ENCODE peak calls at places on chromosome 12, in five cellular contexts. One of them, this sample, is unnamed.

GRCh38 chr12:105083041-105083440 is 1.2 kb downstream of the ALDH1L2 start:
- DNase-seq in K562: no peak
- DNase-seq in choroid plexus epithelial cell: no peak
- DNase-seq in SK-N-SH: no peak
- DNase-seq in CD4-positive, CD25-positive, alpha-beta regulatory T cell: no peak
- DNase-seq in this sample: no peak

GRCh38 chr12:12819752-12820311 is 6.7 kb downstream of the DDX47 start:
- DNase-seq in K562: no peak
- DNase-seq in choroid plexus epithelial cell: peak; percentile 95
- DNase-seq in SK-N-SH: no peak
- DNase-seq in CD4-positive, CD25-positive, alpha-beta regulatory T cell: no peak
- DNase-seq in this sample: peak; percentile 65

GRCh38 chr12:42568952-42569916 is 20.3 kb downstream of the PRICKLE1 start:
- DNase-seq in K562: no peak
- DNase-seq in choroid plexus epithelial cell: peak; percentile 83
- DNase-seq in SK-N-SH: no peak
- DNase-seq in CD4-positive, CD25-positive, alpha-beta regulatory T cell: no peak
- DNase-seq in this sample: peak; percentile 58

GRCh38 chr12:131065801-131066200 is 112.1 kb downstream of the ADGRD1 start:
- DNase-seq in K562: no peak
- DNase-seq in choroid plexus epithelial cell: no peak
- DNase-seq in SK-N-SH: no peak
- DNase-seq in CD4-positive, CD25-positive, alpha-beta regulatory T cell: no peak
- DNase-seq in this sample: no peak

GRCh38 chr12:84043355-84043754 is 869.2 kb downstream of the SLC6A15 start:
- DNase-seq in K562: no peak
- DNase-seq in choroid plexus epithelial cell: no peak
- DNase-seq in SK-N-SH: no peak
- DNase-seq in CD4-positive, CD25-positive, alpha-beta regulatory T cell: no peak
- DNase-seq in this sample: no peak

GRCh38 chr12:988616-989015 is 2.4 kb upstream of the ERC1 start:
- DNase-seq in K562: no peak
- DNase-seq in choroid plexus epithelial cell: peak; percentile 34
- DNase-seq in SK-N-SH: no peak
- DNase-seq in CD4-positive, CD25-positive, alpha-beta regulatory T cell: no peak
- DNase-seq in this sample: no peak

GRCh38 chr12:43501705-43502104 is 50.3 kb downstream of the ADAMTS20 start:
- DNase-seq in K562: no peak
- DNase-seq in choroid plexus epithelial cell: peak; percentile 62
- DNase-seq in SK-N-SH: peak; percentile 56
- DNase-seq in CD4-positive, CD25-positive, alpha-beta regulatory T cell: no peak
- DNase-seq in this sample: no peak

GRCh38 chr12:68871899-68872298 is 61.1 kb downstream of the CPM start:
- DNase-seq in K562: no peak
- DNase-seq in choroid plexus epithelial cell: peak; percentile 77
- DNase-seq in SK-N-SH: no peak
- DNase-seq in CD4-positive, CD25-positive, alpha-beta regulatory T cell: no peak
- DNase-seq in this sample: no peak

GRCh38 chr12:53743277-53744129 is 8.3 kb downstream of the CISTR start:
- DNase-seq in K562: peak; percentile 87
- DNase-seq in choroid plexus epithelial cell: peak; percentile 70
- DNase-seq in SK-N-SH: peak; percentile 89
- DNase-seq in CD4-positive, CD25-positive, alpha-beta regulatory T cell: peak; percentile 69
- DNase-seq in this sample: peak; percentile 83

GRCh38 chr12:114439306-114439705 is 33.4 kb upstream of the TBX5 start:
- DNase-seq in K562: no peak
- DNase-seq in choroid plexus epithelial cell: no peak
- DNase-seq in SK-N-SH: no peak
- DNase-seq in CD4-positive, CD25-positive, alpha-beta regulatory T cell: no peak
- DNase-seq in this sample: no peak

GRCh38 chr12:114438635-114439256 is 32.8 kb upstream of the TBX5 start:
- DNase-seq in K562: no peak
- DNase-seq in choroid plexus epithelial cell: no peak
- DNase-seq in SK-N-SH: no peak
- DNase-seq in CD4-positive, CD25-positive, alpha-beta regulatory T cell: no peak
- DNase-seq in this sample: no peak

GRCh38 chr12:114443607-114444421 is 37.9 kb upstream of the TBX5 start:
- DNase-seq in K562: no peak
- DNase-seq in choroid plexus epithelial cell: no peak
- DNase-seq in SK-N-SH: no peak
- DNase-seq in CD4-positive, CD25-positive, alpha-beta regulatory T cell: no peak
- DNase-seq in this sample: no peak

GRCh38 chr12:114439833-114440449 is 34.0 kb upstream of the TBX5 start:
- DNase-seq in K562: no peak
- DNase-seq in choroid plexus epithelial cell: no peak
- DNase-seq in SK-N-SH: no peak
- DNase-seq in CD4-positive, CD25-positive, alpha-beta regulatory T cell: no peak
- DNase-seq in this sample: no peak

GRCh38 chr12:114440450-114441383 is 34.8 kb upstream of the TBX5 start:
- DNase-seq in K562: no peak
- DNase-seq in choroid plexus epithelial cell: no peak
- DNase-seq in SK-N-SH: no peak
- DNase-seq in CD4-positive, CD25-positive, alpha-beta regulatory T cell: no peak
- DNase-seq in this sample: no peak
- H3K4me3 ChIP-seq in K562: no peak overlapping the region
- H3K4me3 ChIP-seq in choroid plexus epithelial cell: no peak overlapping the region
- H3K4me3 ChIP-seq in SK-N-SH: no peak overlapping the region
- H3K4me3 ChIP-seq in CD4-positive, CD25-positive, alpha-beta regulatory T cell: no peak overlapping the region
- H3K4me3 ChIP-seq in this sample: no peak overlapping the region

DNA sequence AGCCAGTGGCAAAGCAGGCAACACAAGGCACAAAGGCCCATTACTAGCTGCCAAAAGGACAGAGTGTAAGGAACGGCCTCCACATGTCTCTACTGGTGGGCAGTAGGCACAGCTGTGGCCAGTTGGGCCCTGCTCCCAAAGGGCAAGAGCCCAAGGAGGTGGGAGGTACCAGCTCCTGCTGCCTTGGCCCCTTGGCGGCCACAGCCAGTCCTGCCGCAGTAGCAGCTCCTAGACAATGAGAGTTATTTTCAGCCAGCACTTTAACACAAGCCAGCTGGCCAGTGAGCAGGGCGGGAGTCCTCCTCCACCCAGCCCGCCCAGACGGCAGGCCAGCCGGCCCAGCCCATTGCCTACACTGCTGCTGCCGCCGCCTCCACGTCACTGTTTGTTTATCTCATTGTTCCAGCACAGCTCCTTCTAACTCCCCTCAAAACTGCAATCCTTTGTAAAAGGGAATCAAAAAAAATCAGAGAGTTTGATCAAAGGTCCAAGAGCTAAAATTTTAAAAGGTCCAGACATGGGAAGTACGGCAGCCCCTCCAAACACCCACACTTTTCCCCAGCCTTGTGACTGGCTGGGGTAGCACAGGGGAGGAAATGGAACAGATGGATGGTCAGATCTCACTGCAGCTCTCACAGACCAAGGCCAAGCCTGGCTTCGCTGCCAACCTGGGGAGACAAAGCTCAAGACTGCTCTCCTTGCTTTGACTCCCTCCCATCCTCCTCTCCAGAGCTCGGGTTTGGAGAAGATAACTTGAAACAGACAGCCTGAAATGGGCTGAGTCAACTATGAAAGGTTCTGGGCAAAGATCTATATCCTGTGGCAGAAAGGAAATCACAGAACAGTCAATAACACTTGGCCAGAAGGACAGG is 33.5 kb downstream of the FMNL3 start:
- DNase-seq in K562: peak; percentile 84
- DNase-seq in choroid plexus epithelial cell: peak; percentile 96
- DNase-seq in SK-N-SH: peak; percentile 89
- DNase-seq in CD4-positive, CD25-positive, alpha-beta regulatory T cell: peak; percentile 32
- DNase-seq in this sample: peak; percentile 93
- H3K4me3 ChIP-seq in K562: no peak overlapping the region
- H3K4me3 ChIP-seq in choroid plexus epithelial cell: no peak overlapping the region
- H3K4me3 ChIP-seq in SK-N-SH: peak overlapping the region; percentile 46
- H3K4me3 ChIP-seq in CD4-positive, CD25-positive, alpha-beta regulatory T cell: peak overlapping the region; percentile 24
- H3K4me3 ChIP-seq in this sample: peak overlapping the region; percentile 38

DNA sequence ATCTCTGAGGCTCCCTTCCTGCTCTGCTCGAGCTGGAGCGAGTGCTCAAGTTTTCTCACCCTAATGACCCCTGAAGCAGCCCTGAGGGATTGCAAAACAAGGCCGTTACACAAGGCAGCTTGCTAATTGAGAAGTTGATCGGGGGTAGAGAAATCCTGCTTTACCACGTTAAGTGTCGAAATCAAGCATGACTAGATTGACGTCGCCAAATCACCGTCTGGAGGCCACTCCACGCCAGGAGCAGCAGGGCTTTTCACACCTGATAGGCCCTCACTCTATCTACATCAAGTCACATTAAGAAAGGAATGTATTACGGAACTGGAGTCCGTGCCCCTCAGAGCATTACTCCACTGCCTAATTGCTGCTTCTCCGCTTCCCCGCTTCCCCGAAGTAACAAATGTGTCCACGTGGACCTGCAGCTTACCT is 32.3 kb downstream of the LMO3 start:
- DNase-seq in K562: no peak
- DNase-seq in choroid plexus epithelial cell: peak; percentile 35
- DNase-seq in SK-N-SH: no peak
- DNase-seq in CD4-positive, CD25-positive, alpha-beta regulatory T cell: no peak
- DNase-seq in this sample: no peak
- H3K4me3 ChIP-seq in K562: no peak overlapping the region
- H3K4me3 ChIP-seq in choroid plexus epithelial cell: no peak overlapping the region
- H3K4me3 ChIP-seq in SK-N-SH: no peak overlapping the region
- H3K4me3 ChIP-seq in CD4-positive, CD25-positive, alpha-beta regulatory T cell: no peak overlapping the region
- H3K4me3 ChIP-seq in this sample: no peak overlapping the region

DNA sequence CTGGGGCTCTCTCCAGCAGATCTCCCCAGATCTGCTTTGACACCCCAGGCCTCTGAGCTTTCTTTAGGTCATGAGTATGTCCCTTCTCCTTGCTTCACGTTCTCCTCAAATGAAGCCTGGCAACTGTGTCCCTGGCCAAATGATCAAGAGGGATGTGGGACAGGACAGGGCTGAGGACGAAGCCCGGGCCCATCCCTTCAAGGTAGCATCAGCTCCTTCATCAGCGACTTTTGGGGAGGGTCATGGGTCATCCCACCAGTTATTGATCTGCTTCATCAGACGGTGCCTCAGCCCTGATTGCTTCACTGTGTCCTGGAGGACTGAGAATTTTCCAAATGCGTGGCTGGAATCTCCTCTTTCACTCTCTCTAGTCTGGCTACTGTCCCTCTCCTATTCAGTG is 32.3 kb downstream of the ACADS start:
- DNase-seq in K562: no peak
- DNase-seq in choroid plexus epithelial cell: no peak
- DNase-seq in SK-N-SH: no peak
- DNase-seq in CD4-positive, CD25-positive, alpha-beta regulatory T cell: no peak
- DNase-seq in this sample: no peak
- H3K4me3 ChIP-seq in K562: no peak overlapping the region
- H3K4me3 ChIP-seq in choroid plexus epithelial cell: no peak overlapping the region
- H3K4me3 ChIP-seq in SK-N-SH: no peak overlapping the region
- H3K4me3 ChIP-seq in CD4-positive, CD25-positive, alpha-beta regulatory T cell: no peak overlapping the region
- H3K4me3 ChIP-seq in this sample: no peak overlapping the region

DNA sequence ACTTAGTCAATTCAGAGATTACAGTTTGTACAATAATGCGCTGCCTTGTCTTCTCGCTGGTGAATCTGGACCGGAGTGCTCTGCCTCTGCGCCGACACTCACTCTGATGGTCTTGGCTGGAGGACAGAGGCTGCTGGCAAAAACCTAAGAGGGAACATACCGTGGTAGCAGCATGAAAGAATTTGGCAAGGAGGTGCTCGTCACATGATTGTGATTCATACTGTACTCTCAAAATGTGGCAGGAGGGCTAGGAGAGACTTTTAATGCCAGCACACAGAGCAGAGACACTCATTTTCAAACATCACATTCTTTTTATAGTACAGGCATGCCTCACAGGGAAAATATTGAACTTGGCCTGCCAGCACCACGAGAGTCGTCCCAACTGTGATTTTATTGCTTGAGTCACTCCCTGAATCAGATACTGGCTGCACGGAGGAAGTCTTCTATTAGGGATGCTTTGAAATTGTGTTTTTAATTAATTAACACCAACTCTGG is 67.8 kb downstream of the HMGA2 start:
- DNase-seq in K562: no peak
- DNase-seq in choroid plexus epithelial cell: peak; percentile 98
- DNase-seq in SK-N-SH: no peak
- DNase-seq in CD4-positive, CD25-positive, alpha-beta regulatory T cell: no peak
- DNase-seq in this sample: peak; percentile 38
- H3K4me3 ChIP-seq in K562: no peak overlapping the region
- H3K4me3 ChIP-seq in choroid plexus epithelial cell: peak overlapping the region; percentile 4
- H3K4me3 ChIP-seq in SK-N-SH: peak overlapping the region; percentile 57
- H3K4me3 ChIP-seq in CD4-positive, CD25-positive, alpha-beta regulatory T cell: no peak overlapping the region
- H3K4me3 ChIP-seq in this sample: no peak overlapping the region

GRCh38 chr12:99983721-99984258 is 946 bp downstream of the ANKS1B start:
- DNase-seq in K562: no peak
- DNase-seq in choroid plexus epithelial cell: peak; percentile 11
- DNase-seq in SK-N-SH: peak; percentile 52
- DNase-seq in CD4-positive, CD25-positive, alpha-beta regulatory T cell: no peak
- DNase-seq in this sample: no peak
- H3K4me3 ChIP-seq in K562: no peak overlapping the region
- H3K4me3 ChIP-seq in choroid plexus epithelial cell: no peak overlapping the region
- H3K4me3 ChIP-seq in SK-N-SH: peak overlapping the region; percentile 64
- H3K4me3 ChIP-seq in CD4-positive, CD25-positive, alpha-beta regulatory T cell: no peak overlapping the region
- H3K4me3 ChIP-seq in this sample: peak overlapping the region; percentile 85

DNA sequence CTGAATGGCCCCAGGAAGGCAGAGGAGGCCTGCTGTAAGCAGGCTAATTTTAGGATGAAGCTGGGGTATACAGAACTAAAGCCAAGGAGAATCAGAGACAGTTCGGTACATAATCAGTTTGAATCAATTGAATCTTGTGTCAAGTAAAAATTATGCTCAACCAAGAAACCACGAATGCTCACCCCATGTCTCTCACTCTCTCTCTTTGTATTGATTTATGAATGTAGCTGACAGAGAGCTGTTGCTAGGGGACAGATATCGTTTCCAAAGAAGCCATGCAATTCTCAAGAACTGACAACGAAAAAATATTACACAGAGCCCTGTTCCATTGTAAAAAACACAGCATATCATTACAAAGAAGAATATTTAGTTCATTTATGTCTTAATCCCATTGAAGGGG is 151.1 kb upstream of the PKP2 start:
- DNase-seq in K562: no peak
- DNase-seq in choroid plexus epithelial cell: no peak
- DNase-seq in SK-N-SH: no peak
- DNase-seq in CD4-positive, CD25-positive, alpha-beta regulatory T cell: no peak
- DNase-seq in this sample: no peak
- H3K4me3 ChIP-seq in K562: no peak overlapping the region
- H3K4me3 ChIP-seq in choroid plexus epithelial cell: no peak overlapping the region
- H3K4me3 ChIP-seq in SK-N-SH: no peak overlapping the region
- H3K4me3 ChIP-seq in CD4-positive, CD25-positive, alpha-beta regulatory T cell: no peak overlapping the region
- H3K4me3 ChIP-seq in this sample: no peak overlapping the region

GRCh38 chr12:20320552-20320951 is 47.8 kb upstream of the PDE3A start:
- DNase-seq in K562: no peak
- DNase-seq in choroid plexus epithelial cell: no peak
- DNase-seq in SK-N-SH: peak; percentile 14
- DNase-seq in CD4-positive, CD25-positive, alpha-beta regulatory T cell: no peak
- DNase-seq in this sample: no peak
- H3K4me3 ChIP-seq in K562: no peak overlapping the region
- H3K4me3 ChIP-seq in choroid plexus epithelial cell: no peak overlapping the region
- H3K4me3 ChIP-seq in SK-N-SH: no peak overlapping the region
- H3K4me3 ChIP-seq in CD4-positive, CD25-positive, alpha-beta regulatory T cell: no peak overlapping the region
- H3K4me3 ChIP-seq in this sample: no peak overlapping the region

This sample was measured in SJCRH30.